ENCODE peak calls at places on chromosomes 1 and 21, in ten cellular contexts. V is astrocyte of the spinal cord; J is mucosa of descending colon; M is fibroblast of the aortic adventitia; B is CD8-positive, alpha-beta T cell; L is cardiac muscle cell; O is cardiac fibroblast; K is A549; W is astrocyte of the cerebellum; Z is retinal pigment epithelial cell. A is an unnamed sample.
A peak's percentile ranks its signal among the peaks of the same experiment; 100 is the strongest.

GRCh38 chr1:110798691-110799256 is 74.2 kb upstream of the CD53 start:
- DNase-seq in B (no peak), K (no peak), Z (no peak), L (no peak), J (no peak), W (no peak), O (no peak), V (no peak), M (no peak), A (no peak)

GRCh38 chr1:109193653-109194590 is 19.8 kb upstream of the SARS1 start:
- DNase-seq in L (peak; percentile 35), W (no peak), Z (no peak), J (peak; percentile 74), B (peak; percentile 41), K (peak; percentile 67), M (no peak), V (no peak), O (no peak), A (peak; percentile 42)

GRCh38 chr1:247360991-247361721 is 29.5 kb upstream of the ZNF496 start:
- DNase-seq in K (no peak), J (peak; percentile 42), B (no peak), W (no peak), Z (no peak), M (peak; percentile 44), V (no peak), O (peak; percentile 59), L (peak; percentile 69), A (no peak)

GRCh38 chr1:110208916-110209650 is 1.0 kb upstream of the KCNC4 start:
- DNase-seq in V (no peak), L (no peak), M (no peak), B (no peak), K (no peak), O (no peak), Z (no peak), W (no peak), J (no peak), A (no peak)

GRCh38 chr1:222643603-222643936 is 25.7 kb downstream of the MIA3 start:
- DNase-seq in Z (no peak), J (no peak), W (no peak), V (no peak), L (no peak), K (peak; percentile 13), O (no peak), B (no peak), M (no peak), A (no peak)

GRCh38 chr1:11316701-11317100 is 43.7 kb downstream of the UBIAD1 start:
- DNase-seq in L (peak; percentile 17), K (no peak), V (peak; percentile 8), B (no peak), M (peak; percentile 73), J (no peak), O (peak; percentile 46), W (no peak), Z (no peak), A (no peak)

GRCh38 chr1:232248276-232248803 is 381.6 kb downstream of the SIPA1L2 start:
- DNase-seq in W (no peak), L (no peak), B (no peak), V (no peak), M (no peak), J (no peak), Z (no peak), O (no peak), K (no peak), A (no peak)

GRCh38 chr21:39705849-39706248 is 39.1 kb upstream of the IGSF5 start:
- DNase-seq in L (no peak), K (no peak), O (no peak), V (peak; percentile 31), Z (no peak), J (no peak), B (no peak), M (peak; percentile 19), W (no peak), A (no peak)

GRCh38 chr1:231376101-231376500 is 38.0 kb downstream of the SPRTN start:
- DNase-seq in O (no peak), J (no peak), Z (no peak), L (no peak), W (no peak), B (no peak), K (no peak), V (no peak), M (no peak), A (no peak)

GRCh38 chr1:155079487-155080249 is 1.0 kb downstream of the EFNA3 start:
- DNase-seq in W (no peak), Z (no peak), K (no peak), V (no peak), B (no peak), L (no peak), J (peak; percentile 41), O (no peak), M (no peak), A (no peak)

GRCh38 chr1:175808573-175808972 is 65.2 kb upstream of the TNR start:
- DNase-seq in L (no peak), W (no peak), Z (no peak), O (no peak), B (no peak), V (no peak), J (no peak), K (no peak), M (no peak), A (no peak)

GRCh38 chr1:47931395-47931794 is 65.8 kb downstream of the TRABD2B start:
- DNase-seq in B (no peak), M (no peak), L (no peak), Z (no peak), K (no peak), O (no peak), W (no peak), J (peak; percentile 69), V (no peak), A (peak; percentile 24)

GRCh38 chr1:172698224-172698623 is 39.3 kb downstream of the FASLG start:
- DNase-seq in M (no peak), B (no peak), O (no peak), K (no peak), V (no peak), J (no peak), L (no peak), W (no peak), Z (no peak), A (no peak)

GRCh38 chr1:94379615-94380014 is 38.6 kb upstream of the ABCD3 start:
- DNase-seq in Z (no peak), J (peak; percentile 21), K (no peak), V (no peak), W (no peak), M (no peak), B (no peak), L (no peak), O (no peak), A (no peak)

GRCh38 chr1:28602536-28603439 is 10.7 kb downstream of the RAB42 start:
- DNase-seq in W (peak; percentile 79), L (peak; percentile 86), Z (peak; percentile 32), B (no peak), V (peak; percentile 82), M (peak; percentile 88), O (peak; percentile 86), K (peak; percentile 61), J (peak; percentile 83), A (peak; percentile 68)

GRCh38 chr1:22749919-22750670 is 39.5 kb downstream of the EPHB2 start:
- DNase-seq in K (peak; percentile 65), B (no peak), V (peak; percentile 89), L (peak; percentile 93), M (peak; percentile 93), Z (peak; percentile 94), O (peak; percentile 92), W (peak; percentile 64), J (peak; percentile 37), A (peak; percentile 95)

GRCh38 chr1:13583964-13584791 is 546 bp downstream of the PDPN start:
- DNase-seq in M (peak; percentile 38), L (peak; percentile 72), O (peak; percentile 36), K (no peak), V (peak; percentile 54), W (no peak), Z (peak; percentile 46), J (no peak), B (no peak), A (no peak)

GRCh38 chr1:16076003-16076870 is 2.8 kb upstream of the FAM131C start:
- DNase-seq in M (peak; percentile 88), L (peak; percentile 85), K (peak; percentile 70), Z (no peak), O (peak; percentile 89), V (peak; percentile 89), J (no peak), B (no peak), W (peak; percentile 51), A (peak; percentile 95)

GRCh38 chr1:211688421-211688820 is 13.0 kb upstream of the NEK2 start:
- DNase-seq in B (no peak), J (no peak), O (no peak), Z (no peak), L (no peak), V (no peak), K (no peak), W (no peak), M (no peak), A (no peak)

DNA sequence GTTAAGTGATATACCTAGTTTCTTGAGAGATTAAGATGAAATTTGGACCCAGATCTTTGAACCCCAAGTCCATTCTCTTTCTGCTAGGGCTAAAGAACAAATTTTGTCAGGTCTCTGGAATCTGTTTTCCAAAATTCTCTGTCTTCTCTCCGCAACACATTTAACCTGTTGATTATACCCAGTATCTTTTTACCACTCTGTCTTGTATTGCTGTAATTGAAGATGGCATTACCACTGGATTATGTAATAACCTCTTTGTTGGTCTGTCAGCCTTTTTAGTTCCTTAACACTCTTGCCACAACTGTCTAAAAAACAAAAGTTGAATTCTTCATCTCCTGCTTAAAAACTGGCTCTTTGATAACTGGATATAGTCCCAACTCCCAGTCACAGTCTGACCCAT is 3.0 kb downstream of the SRP9 start:
- DNase-seq in M (no peak), B (no peak), O (no peak), V (no peak), L (no peak), Z (no peak), J (no peak), K (no peak), W (no peak), A (no peak)
- H3K4me3 ChIP-seq in M (no peak overlapping the region), B (no peak overlapping the region), O (no peak overlapping the region), V (no peak overlapping the region), L (no peak overlapping the region), Z (no peak overlapping the region), J (no peak overlapping the region), K (no peak overlapping the region), W (no peak overlapping the region), A (no peak overlapping the region)

GRCh38 chr1:207926984-207927383 is 16.1 kb upstream of the CD34 start:
- DNase-seq in Z (no peak), M (no peak), W (no peak), B (no peak), V (no peak), O (no peak), K (no peak), J (no peak), L (no peak), A (no peak)
- TF ChIP-seq CTCF in Z (no peak), M (no peak), W (no peak), B (no peak), V (no peak), O (no peak), K (no peak), J (no peak), L (no peak), A (no peak)

GRCh38 chr1:1917304-1917976 is 1.6 kb downstream of the TMEM52 start:
- DNase-seq in L (no peak), B (no peak), O (no peak), V (no peak), M (no peak), W (no peak), J (no peak), Z (no peak), K (no peak), A (no peak)
- H3K4me3 ChIP-seq in L (no peak overlapping the region), B (no peak overlapping the region), O (no peak overlapping the region), V (no peak overlapping the region), M (no peak overlapping the region), W (no peak overlapping the region), J (no peak overlapping the region), Z (no peak overlapping the region), K (no peak overlapping the region), A (no peak overlapping the region)

GRCh38 chr1:206761369-206761768 is 9.2 kb upstream of the IL19 start:
- DNase-seq in J (no peak), B (no peak), L (peak; percentile 47), Z (no peak), M (peak; percentile 17), K (no peak), O (peak; percentile 34), W (no peak), V (no peak), A (no peak)
- TF ChIP-seq CTCF in J (no peak), B (no peak), L (peak; percentile 38), Z (peak; percentile 17), M (peak; percentile 54), K (no peak), O (peak; percentile 18), W (no peak), V (peak; percentile 13), A (peak; percentile 26)